ENCODE peak calls at places on chromosomes 4 and X, in seven cellular contexts. One of them, this sample, is unnamed.

GRCh38 chrX:53084043-53084570 is 1.9 kb downstream of the TSPYL2 start:
- DNase-seq in mammary epithelial cell: no peak
- DNase-seq in ovary: no peak
- DNase-seq in colonic mucosa: no peak
- DNase-seq in Peyer's patch: no peak
- DNase-seq in IMR-90: peak; percentile 36
- DNase-seq in CD4-positive, alpha-beta memory T cell: no peak
- DNase-seq in this sample: no peak

GRCh38 chr4:77586953-77587383 is 18.7 kb upstream of the CXCL13 start:
- DNase-seq in CD4-positive, alpha-beta memory T cell: peak; percentile 12
- DNase-seq in Peyer's patch: no peak
- DNase-seq in mammary epithelial cell: peak; percentile 82
- DNase-seq in ovary: no peak
- DNase-seq in colonic mucosa: no peak
- DNase-seq in IMR-90: no peak
- DNase-seq in this sample: no peak

GRCh38 chrX:70026112-70026850 is 23.5 kb downstream of the AWAT2 start:
- DNase-seq in CD4-positive, alpha-beta memory T cell: no peak
- DNase-seq in IMR-90: peak; percentile 5
- DNase-seq in ovary: no peak
- DNase-seq in mammary epithelial cell: peak; percentile 37
- DNase-seq in colonic mucosa: no peak
- DNase-seq in Peyer's patch: no peak
- DNase-seq in this sample: no peak

GRCh38 chrX:54808109-54808604 is 612 bp downstream of the MAGED2 start:
- DNase-seq in mammary epithelial cell: no peak
- DNase-seq in Peyer's patch: peak; percentile 82
- DNase-seq in CD4-positive, alpha-beta memory T cell: no peak
- DNase-seq in ovary: peak; percentile 90
- DNase-seq in colonic mucosa: peak; percentile 72
- DNase-seq in IMR-90: no peak
- DNase-seq in this sample: peak; percentile 58

GRCh38 chrX:17081535-17081934 is 135.1 kb downstream of the REPS2 start:
- DNase-seq in CD4-positive, alpha-beta memory T cell: no peak
- DNase-seq in ovary: no peak
- DNase-seq in Peyer's patch: no peak
- DNase-seq in mammary epithelial cell: no peak
- DNase-seq in colonic mucosa: no peak
- DNase-seq in IMR-90: no peak
- DNase-seq in this sample: no peak

GRCh38 chr4:87053064-87053693 is 118.4 kb downstream of the AFF1 start:
- DNase-seq in IMR-90: peak; percentile 53
- DNase-seq in mammary epithelial cell: no peak
- DNase-seq in ovary: no peak
- DNase-seq in Peyer's patch: no peak
- DNase-seq in CD4-positive, alpha-beta memory T cell: no peak
- DNase-seq in colonic mucosa: no peak
- DNase-seq in this sample: no peak

GRCh38 chr4:61958591-61958990 is 758.5 kb downstream of the ADGRL3 start:
- DNase-seq in mammary epithelial cell: no peak
- DNase-seq in ovary: no peak
- DNase-seq in Peyer's patch: no peak
- DNase-seq in CD4-positive, alpha-beta memory T cell: no peak
- DNase-seq in colonic mucosa: no peak
- DNase-seq in IMR-90: no peak
- DNase-seq in this sample: no peak

GRCh38 chr4:157223446-157223845 is 2.9 kb downstream of the GRIA2 start:
- DNase-seq in IMR-90: no peak
- DNase-seq in ovary: no peak
- DNase-seq in colonic mucosa: no peak
- DNase-seq in Peyer's patch: no peak
- DNase-seq in CD4-positive, alpha-beta memory T cell: no peak
- DNase-seq in mammary epithelial cell: no peak
- DNase-seq in this sample: no peak

GRCh38 chr4:7183161-7183560 is 9.2 kb upstream of the SORCS2 start:
- DNase-seq in mammary epithelial cell: no peak
- DNase-seq in ovary: no peak
- DNase-seq in colonic mucosa: no peak
- DNase-seq in Peyer's patch: peak; percentile 22
- DNase-seq in IMR-90: no peak
- DNase-seq in CD4-positive, alpha-beta memory T cell: no peak
- DNase-seq in this sample: no peak

GRCh38 chrX:143788265-143788664 is 67.7 kb upstream of the SPANXN2 start:
- DNase-seq in ovary: no peak
- DNase-seq in IMR-90: no peak
- DNase-seq in Peyer's patch: no peak
- DNase-seq in CD4-positive, alpha-beta memory T cell: no peak
- DNase-seq in mammary epithelial cell: peak; percentile 21
- DNase-seq in colonic mucosa: no peak
- DNase-seq in this sample: no peak

GRCh38 chr4:132614682-132615081 is 534.4 kb upstream of the PCDH10 start:
- DNase-seq in IMR-90: peak; percentile 5
- DNase-seq in CD4-positive, alpha-beta memory T cell: no peak
- DNase-seq in mammary epithelial cell: no peak
- DNase-seq in ovary: no peak
- DNase-seq in Peyer's patch: no peak
- DNase-seq in colonic mucosa: no peak
- DNase-seq in this sample: no peak

GRCh38 chrX:9171841-9172240 is 137.9 kb upstream of the FAM9B start:
- DNase-seq in IMR-90: peak; percentile 82
- DNase-seq in Peyer's patch: no peak
- DNase-seq in ovary: no peak
- DNase-seq in CD4-positive, alpha-beta memory T cell: no peak
- DNase-seq in mammary epithelial cell: no peak
- DNase-seq in colonic mucosa: no peak
- DNase-seq in this sample: no peak

GRCh38 chrX:8939344-8939743 is 94.6 kb downstream of the FAM9B start:
- DNase-seq in ovary: no peak
- DNase-seq in IMR-90: no peak
- DNase-seq in CD4-positive, alpha-beta memory T cell: no peak
- DNase-seq in mammary epithelial cell: no peak
- DNase-seq in Peyer's patch: no peak
- DNase-seq in colonic mucosa: no peak
- DNase-seq in this sample: no peak

GRCh38 chr4:74205559-74205958 is 47.6 kb downstream of the MTHFD2L start:
- DNase-seq in colonic mucosa: no peak
- DNase-seq in CD4-positive, alpha-beta memory T cell: no peak
- DNase-seq in ovary: no peak
- DNase-seq in mammary epithelial cell: no peak
- DNase-seq in Peyer's patch: no peak
- DNase-seq in IMR-90: no peak
- DNase-seq in this sample: no peak

GRCh38 chr4:26139310-26139924 is 181.4 kb upstream of the RBPJ start:
- DNase-seq in IMR-90: no peak
- DNase-seq in CD4-positive, alpha-beta memory T cell: no peak
- DNase-seq in mammary epithelial cell: no peak
- DNase-seq in ovary: no peak
- DNase-seq in Peyer's patch: no peak
- DNase-seq in colonic mucosa: no peak
- DNase-seq in this sample: no peak

GRCh38 chr4:82797048-82797590 is 1.5 kb downstream of the SCD5 start:
- DNase-seq in Peyer's patch: no peak
- DNase-seq in CD4-positive, alpha-beta memory T cell: no peak
- DNase-seq in IMR-90: no peak
- DNase-seq in ovary: peak; percentile 55
- DNase-seq in colonic mucosa: no peak
- DNase-seq in mammary epithelial cell: peak; percentile 42
- DNase-seq in this sample: no peak

GRCh38 chr4:184818216-184818564 is 7.6 kb downstream of the ACSL1 start:
- DNase-seq in colonic mucosa: no peak
- DNase-seq in IMR-90: no peak
- DNase-seq in ovary: no peak
- DNase-seq in Peyer's patch: no peak
- DNase-seq in CD4-positive, alpha-beta memory T cell: no peak
- DNase-seq in mammary epithelial cell: no peak
- DNase-seq in this sample: no peak

GRCh38 chrX:40105016-40105790 is 7.4 kb upstream of the BCOR start:
- DNase-seq in colonic mucosa: no peak
- DNase-seq in IMR-90: no peak
- DNase-seq in Peyer's patch: peak; percentile 72
- DNase-seq in ovary: peak; percentile 52
- DNase-seq in CD4-positive, alpha-beta memory T cell: no peak
- DNase-seq in mammary epithelial cell: peak; percentile 36
- DNase-seq in this sample: no peak

GRCh38 chrX:40104649-40105015 is 6.9 kb upstream of the BCOR start:
- DNase-seq in IMR-90: peak; percentile 67
- DNase-seq in Peyer's patch: peak; percentile 77
- DNase-seq in mammary epithelial cell: peak; percentile 37
- DNase-seq in CD4-positive, alpha-beta memory T cell: no peak
- DNase-seq in ovary: peak; percentile 63
- DNase-seq in colonic mucosa: peak; percentile 56
- DNase-seq in this sample: peak; percentile 60

GRCh38 chrX:40105791-40106676 is 8.3 kb upstream of the BCOR start:
- DNase-seq in IMR-90: no peak
- DNase-seq in CD4-positive, alpha-beta memory T cell: peak; percentile 67
- DNase-seq in Peyer's patch: peak; percentile 86
- DNase-seq in mammary epithelial cell: peak; percentile 33
- DNase-seq in ovary: peak; percentile 78
- DNase-seq in colonic mucosa: peak; percentile 78
- DNase-seq in this sample: peak; percentile 77

GRCh38 chrX:40102393-40103381 is 4.9 kb upstream of the BCOR start:
- DNase-seq in Peyer's patch: no peak
- DNase-seq in CD4-positive, alpha-beta memory T cell: no peak
- DNase-seq in mammary epithelial cell: no peak
- DNase-seq in colonic mucosa: no peak
- DNase-seq in ovary: no peak
- DNase-seq in IMR-90: no peak
- DNase-seq in this sample: no peak

DNA sequence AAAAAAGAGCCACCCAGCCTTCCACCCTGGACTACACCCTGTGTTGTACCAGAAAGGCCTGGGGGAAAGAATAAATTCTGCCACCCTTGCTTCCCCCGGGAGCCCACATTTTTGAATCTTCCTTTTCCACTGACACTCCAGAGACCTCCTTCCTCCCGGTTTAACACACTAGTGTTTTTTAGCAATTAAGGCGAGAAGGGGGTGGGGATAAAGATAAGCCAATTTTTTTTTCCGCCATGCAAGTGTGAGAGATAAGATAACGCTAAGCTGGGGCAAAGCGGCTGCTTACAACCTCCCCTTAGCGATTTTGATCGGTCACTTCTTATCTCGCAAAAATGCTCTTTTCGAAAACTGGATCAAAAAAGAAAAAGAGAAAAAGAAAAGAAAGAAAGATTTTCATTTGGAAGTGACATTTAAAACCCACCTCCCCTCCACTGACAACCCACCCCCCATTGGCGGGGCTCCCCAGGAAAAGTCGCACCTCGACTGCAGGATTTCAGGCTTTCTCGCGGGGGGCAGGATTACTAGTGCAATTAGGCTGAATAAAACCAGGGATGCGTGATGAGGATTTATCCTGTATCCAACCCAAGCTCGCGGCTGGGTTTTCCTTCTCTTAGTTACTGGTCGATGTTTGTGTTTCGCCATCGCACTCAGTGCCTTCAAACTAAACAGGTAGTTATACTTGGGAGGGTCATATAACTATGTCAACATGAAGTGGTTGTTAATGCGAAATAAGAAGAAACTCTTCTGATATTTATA is 6.0 kb upstream of the BCOR start:
- DNase-seq in mammary epithelial cell: no peak
- DNase-seq in CD4-positive, alpha-beta memory T cell: no peak
- DNase-seq in ovary: no peak
- DNase-seq in colonic mucosa: no peak
- DNase-seq in IMR-90: no peak
- DNase-seq in Peyer's patch: no peak
- DNase-seq in this sample: no peak
- H3K4me3 ChIP-seq in mammary epithelial cell: no peak overlapping the region
- H3K4me3 ChIP-seq in CD4-positive, alpha-beta memory T cell: no peak overlapping the region
- H3K4me3 ChIP-seq in ovary: no peak overlapping the region
- H3K4me3 ChIP-seq in colonic mucosa: no peak overlapping the region
- H3K4me3 ChIP-seq in IMR-90: no peak overlapping the region
- H3K4me3 ChIP-seq in Peyer's patch: no peak overlapping the region
- H3K4me3 ChIP-seq in this sample: no peak overlapping the region

DNA sequence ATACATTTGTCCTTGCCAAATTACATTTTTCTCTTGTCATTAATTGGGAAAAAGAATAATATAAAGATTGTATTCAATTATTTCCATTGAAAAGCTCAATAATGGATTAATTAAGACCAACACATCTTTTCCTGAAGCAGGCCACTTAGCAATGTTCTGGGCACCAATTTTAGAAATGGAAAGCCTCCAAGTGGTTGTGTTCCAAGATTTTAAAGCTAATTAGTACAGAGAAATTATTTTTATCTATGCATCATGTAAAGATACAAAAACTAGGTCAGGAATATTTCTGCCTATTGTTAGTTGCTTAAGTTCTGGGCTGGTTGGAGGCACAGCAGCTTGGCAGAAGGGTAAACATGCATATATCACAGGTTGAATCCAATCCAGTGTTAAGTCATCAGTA is 101.9 kb downstream of the RASL11B start:
- DNase-seq in IMR-90: no peak
- DNase-seq in CD4-positive, alpha-beta memory T cell: no peak
- DNase-seq in mammary epithelial cell: no peak
- DNase-seq in ovary: no peak
- DNase-seq in Peyer's patch: no peak
- DNase-seq in colonic mucosa: no peak
- DNase-seq in this sample: no peak
- H3K4me1 ChIP-seq in IMR-90: peaks cover 7% of the 10 kb centered on the region
- H3K4me1 ChIP-seq in CD4-positive, alpha-beta memory T cell: no peaks in the 10 kb centered on the region
- H3K4me1 ChIP-seq in mammary epithelial cell: peaks cover 10% of the 10 kb centered on the region
- H3K4me1 ChIP-seq in ovary: peaks cover 14% of the 10 kb centered on the region
- H3K4me1 ChIP-seq in Peyer's patch: no peaks in the 10 kb centered on the region
- H3K4me1 ChIP-seq in colonic mucosa: no peaks in the 10 kb centered on the region
- H3K4me1 ChIP-seq in this sample: no peaks in the 10 kb centered on the region

GRCh38 chrX:48683411-48683982 is at the start of gene WAS:
- DNase-seq in ovary: no peak
- DNase-seq in CD4-positive, alpha-beta memory T cell: peak; percentile 56
- DNase-seq in colonic mucosa: no peak
- DNase-seq in mammary epithelial cell: no peak
- DNase-seq in IMR-90: no peak
- DNase-seq in Peyer's patch: peak; percentile 64
- DNase-seq in this sample: no peak

GRCh38 chrX:48688531-48689142 is 5.0 kb downstream of the WAS start:
- DNase-seq in Peyer's patch: no peak
- DNase-seq in CD4-positive, alpha-beta memory T cell: no peak
- DNase-seq in IMR-90: no peak
- DNase-seq in ovary: no peak
- DNase-seq in mammary epithelial cell: no peak
- DNase-seq in colonic mucosa: no peak
- DNase-seq in this sample: no peak

GRCh38 chrX:48685416-48685815 is 1.8 kb downstream of the WAS start:
- DNase-seq in mammary epithelial cell: no peak
- DNase-seq in ovary: no peak
- DNase-seq in IMR-90: no peak
- DNase-seq in Peyer's patch: no peak
- DNase-seq in CD4-positive, alpha-beta memory T cell: no peak
- DNase-seq in colonic mucosa: no peak
- DNase-seq in this sample: no peak

GRCh38 chrX:48681539-48682183 is 1.9 kb upstream of the WAS start:
- DNase-seq in Peyer's patch: no peak
- DNase-seq in colonic mucosa: no peak
- DNase-seq in IMR-90: no peak
- DNase-seq in CD4-positive, alpha-beta memory T cell: no peak
- DNase-seq in ovary: no peak
- DNase-seq in mammary epithelial cell: no peak
- DNase-seq in this sample: no peak

GRCh38 chrX:48684134-48684533 is 535 bp downstream of the WAS start:
- DNase-seq in mammary epithelial cell: no peak
- DNase-seq in CD4-positive, alpha-beta memory T cell: no peak
- DNase-seq in IMR-90: no peak
- DNase-seq in Peyer's patch: no peak
- DNase-seq in colonic mucosa: no peak
- DNase-seq in ovary: no peak
- DNase-seq in this sample: no peak
- H3K4me3 ChIP-seq in mammary epithelial cell: no peak overlapping the region
- H3K4me3 ChIP-seq in CD4-positive, alpha-beta memory T cell: peak overlapping the region; percentile 93
- H3K4me3 ChIP-seq in IMR-90: no peak overlapping the region
- H3K4me3 ChIP-seq in Peyer's patch: peak overlapping the region; percentile 48
- H3K4me3 ChIP-seq in colonic mucosa: peak overlapping the region; percentile 11
- H3K4me3 ChIP-seq in ovary: no peak overlapping the region
- H3K4me3 ChIP-seq in this sample: peak overlapping the region; percentile 14

GRCh38 chr4:102828497-102828808 is 1.1 kb upstream of the UBE2D3 start:
- DNase-seq in CD4-positive, alpha-beta memory T cell: no peak
- DNase-seq in IMR-90: peak; percentile 18
- DNase-seq in colonic mucosa: no peak
- DNase-seq in Peyer's patch: no peak
- DNase-seq in mammary epithelial cell: no peak
- DNase-seq in ovary: no peak
- DNase-seq in this sample: no peak
- H3K4me1 ChIP-seq in CD4-positive, alpha-beta memory T cell: peaks cover 29% of the 10 kb centered on the region
- H3K4me1 ChIP-seq in IMR-90: peaks cover 4% of the 10 kb centered on the region
- H3K4me1 ChIP-seq in colonic mucosa: peaks cover 5% of the 10 kb centered on the region
- H3K4me1 ChIP-seq in Peyer's patch: peaks cover 22% of the 10 kb centered on the region
- H3K4me1 ChIP-seq in mammary epithelial cell: peaks cover 10% of the 10 kb centered on the region
- H3K4me1 ChIP-seq in ovary: no peaks in the 10 kb centered on the region
- H3K4me1 ChIP-seq in this sample: peaks cover 20% of the 10 kb centered on the region